ENCODE peak calls at places on chromosomes 11 and 22, in six cellular contexts. W is aorta, Q is thoracic aorta, H is esophagus squamous epithelium, K is fibroblast of lung, U is brain microvascular endothelial cell. S is an unnamed sample.

GRCh38 chr22:45263790-45264269 is 20.9 kb upstream of the UPK3A start:
- DNase-seq in W (peak), Q (no peak), H (no peak), K (peak), U (peak), S (peak)

GRCh38 chr22:46537946-46538815 is 761 bp upstream of the CELSR1 start:
- DNase-seq in W (no peak), Q (no peak), H (no peak), K (peak), U (peak), S (no peak)

GRCh38 chr11:119774180-119774763 is 45.3 kb upstream of the NECTIN1 start:
- DNase-seq in W (no peak), Q (no peak), H (no peak), K (peak), U (no peak), S (no peak)

GRCh38 chr11:3981084-3981633 is 113.4 kb upstream of the RRM1 start:
- DNase-seq in W (no peak), Q (no peak), H (no peak), K (no peak), U (no peak), S (no peak)

GRCh38 chr11:76243157-76243556 is 36.9 kb upstream of the WNT11 start:
- DNase-seq in W (no peak), Q (no peak), H (no peak), K (no peak), U (no peak), S (no peak)

GRCh38 chr11:81359476-81359875 is 1374.2 kb downstream of the FAM181B start:
- DNase-seq in W (no peak), Q (no peak), H (no peak), K (no peak), U (peak), S (peak)

GRCh38 chr11:120702656-120703055 is 191.1 kb downstream of the GRIK4 start:
- DNase-seq in W (no peak), Q (no peak), H (no peak), K (no peak), U (no peak), S (no peak)

GRCh38 chr11:45751430-45751829 is 53.5 kb upstream of the SLC35C1 start:
- DNase-seq in W (no peak), Q (no peak), H (no peak), K (no peak), U (no peak), S (no peak)

GRCh38 chr11:26102325-26102724 is 229.6 kb upstream of the ANO3 start:
- DNase-seq in W (no peak), Q (no peak), H (no peak), K (no peak), U (no peak), S (no peak)

GRCh38 chr11:35035894-35036408 is 103.0 kb upstream of the CD44 start:
- DNase-seq in W (no peak), Q (no peak), H (no peak), K (peak), U (peak), S (peak)

GRCh38 chr11:72439455-72439854 is 5.1 kb upstream of the CLPB start:
- DNase-seq in W (no peak), Q (no peak), H (no peak), K (peak), U (peak), S (peak)

GRCh38 chr11:69301491-69302401 is 7.8 kb downstream of the MYEOV start:
- DNase-seq in W (peak), Q (no peak), H (no peak), K (peak), U (peak), S (peak)

GRCh38 chr11:121494355-121495099 is 41.8 kb upstream of the SORL1-AS1 start:
- DNase-seq in W (no peak), Q (no peak), H (no peak), K (no peak), U (no peak), S (no peak)

GRCh38 chr11:100823360-100823759 is 136.3 kb downstream of the ARHGAP42 start:
- DNase-seq in W (no peak), Q (no peak), H (no peak), K (no peak), U (no peak), S (no peak)

GRCh38 chr22:32355760-32356159 is 1.9 kb upstream of the RFPL3 start:
- DNase-seq in W (no peak), Q (no peak), H (no peak), K (no peak), U (no peak), S (no peak)

GRCh38 chr11:10117709-10118341 is 176.2 kb downstream of the SBF2 start:
- DNase-seq in W (no peak), Q (no peak), H (no peak), K (peak), U (no peak), S (no peak)

GRCh38 chr22:32999039-32999861 is 58.9 kb downstream of the SYN3 start:
- DNase-seq in W (no peak), Q (no peak), H (no peak), K (no peak), U (no peak), S (no peak)

GRCh38 chr11:97756571-97757335 is 1264.0 kb upstream of the CNTN5 start:
- DNase-seq in W (no peak), Q (no peak), H (no peak), K (peak), U (no peak), S (no peak)

GRCh38 chr11:123272565-123272964 is 77.5 kb upstream of the CLMP start:
- DNase-seq in W (no peak), Q (no peak), H (no peak), K (no peak), U (no peak), S (no peak)

GRCh38 chr11:21811572-21811971 is 381.3 kb upstream of the ANO5 start:
- DNase-seq in W (no peak), Q (no peak), H (no peak), K (no peak), U (no peak), S (no peak)

GRCh38 chr22:45216133-45217003 is 24.3 kb downstream of the KIAA0930 start:
- DNase-seq in W (peak), Q (no peak), H (no peak), K (peak), U (peak), S (no peak)

GRCh38 chr22:45296628-45297297 is 12.0 kb downstream of the UPK3A start:
- DNase-seq in W (no peak), Q (no peak), H (no peak), K (no peak), U (no peak), S (no peak)

GRCh38 chr11:44498524-44498923 is 66.9 kb upstream of the CD82 start:
- DNase-seq in W (no peak), Q (no peak), H (no peak), K (no peak), U (no peak), S (peak)

DNA sequence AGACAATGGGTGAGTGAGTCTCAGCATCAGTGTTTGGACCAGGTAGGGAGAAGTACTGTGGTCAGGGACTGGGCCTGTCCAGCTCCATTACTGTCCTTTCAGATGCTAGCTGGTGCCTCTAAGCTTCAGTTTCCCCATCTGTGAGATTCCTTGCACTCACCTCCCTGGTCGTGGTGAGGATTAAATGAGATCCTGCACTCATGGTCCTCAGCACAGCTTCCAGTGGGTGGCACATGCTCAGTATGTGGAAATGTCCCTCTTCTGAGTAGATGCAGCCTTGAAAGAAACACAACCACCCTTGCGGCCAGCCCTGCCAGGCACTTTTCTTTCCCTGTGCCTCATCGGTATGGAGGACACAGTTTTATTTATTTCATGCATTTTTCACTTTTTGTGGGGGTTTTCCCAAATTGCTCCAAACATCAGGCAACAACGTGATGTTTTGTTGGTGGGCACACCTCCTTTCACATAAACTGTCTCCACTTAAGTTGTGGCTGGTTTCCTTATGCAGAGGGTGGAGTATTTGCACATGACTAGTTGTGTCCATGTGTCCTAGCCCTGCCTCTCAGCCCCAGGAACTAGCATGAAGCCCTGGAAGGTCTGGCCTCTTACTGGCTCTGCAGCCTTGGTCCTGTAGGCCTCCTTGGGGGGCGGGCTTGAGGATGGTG is 1.1 kb downstream of the LZTR1 start:
- DNase-seq in W (no peak), Q (no peak), H (no peak), K (no peak), U (no peak), S (no peak)
- H3K4me3 ChIP-seq in W (peak), Q (peak), H (peak), K (peak), U (peak), S (peak)

DNA sequence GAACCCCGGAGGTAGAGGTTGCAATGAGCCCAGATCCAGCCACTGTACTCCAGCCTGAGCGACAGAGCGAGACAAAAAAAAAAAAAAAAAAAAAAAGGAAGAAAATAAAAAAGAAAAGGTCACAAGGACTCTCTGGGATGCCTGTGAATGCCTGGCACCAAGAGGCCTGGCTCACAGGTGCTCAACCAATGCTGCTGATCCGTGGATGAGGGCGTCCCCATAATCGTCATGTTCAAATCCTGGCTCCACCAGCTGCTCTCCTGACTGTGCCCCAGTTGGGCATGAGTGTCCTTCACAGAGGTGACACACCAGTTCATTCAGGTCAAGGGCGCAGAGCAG is 645 bp upstream of the GAS2L1 start:
- DNase-seq in W (no peak), Q (no peak), H (no peak), K (no peak), U (no peak), S (no peak)
- H3K4me3 ChIP-seq in W (no peak), Q (peak), H (peak), K (no peak), U (peak), S (peak)

GRCh38 chr22:37552560-37553163 is 7.6 kb upstream of the CDC42EP1 start:
- DNase-seq in W (peak), Q (no peak), H (no peak), K (peak), U (no peak), S (peak)
- H3K4me3 ChIP-seq in W (no peak), Q (no peak), H (no peak), K (no peak), U (no peak), S (no peak)

GRCh38 chr11:117425679-117426296 is 98.1 kb downstream of the CEP164 start:
- DNase-seq in W (no peak), Q (no peak), H (no peak), K (no peak), U (no peak), S (no peak)

GRCh38 chr11:117426297-117426685 is 98.6 kb downstream of the CEP164 start:
- DNase-seq in W (peak), Q (no peak), H (no peak), K (peak), U (peak), S (peak)

GRCh38 chr11:117426941-117427340 is 99.3 kb downstream of the CEP164 start:
- DNase-seq in W (no peak), Q (no peak), H (no peak), K (no peak), U (no peak), S (no peak)

GRCh38 chr11:117423046-117423575 is 95.5 kb downstream of the CEP164 start:
- DNase-seq in W (no peak), Q (no peak), H (no peak), K (no peak), U (no peak), S (no peak)

GRCh38 chr11:117424781-117425180 is 97.1 kb downstream of the CEP164 start:
- DNase-seq in W (no peak), Q (no peak), H (no peak), K (no peak), U (peak), S (no peak)
- H3K4me3 ChIP-seq in W (no peak), Q (no peak), H (no peak), K (no peak), U (no peak), S (no peak)

GRCh38 chr11:108218912-108219783 is 3.3 kb downstream of the NPAT start:
- DNase-seq in W (no peak), Q (no peak), H (no peak), K (no peak), U (no peak), S (no peak)
- H3K4me3 ChIP-seq in W (no peak), Q (no peak), H (no peak), K (no peak), U (no peak), S (no peak)

GRCh38 chr22:49657974-49658550 is 169.6 kb downstream of the BRD1 start:
- DNase-seq in W (peak), Q (no peak), H (no peak), K (no peak), U (no peak), S (no peak)
- H3K4me3 ChIP-seq in W (no peak), Q (peak), H (no peak), K (no peak), U (no peak), S (no peak)

DNA sequence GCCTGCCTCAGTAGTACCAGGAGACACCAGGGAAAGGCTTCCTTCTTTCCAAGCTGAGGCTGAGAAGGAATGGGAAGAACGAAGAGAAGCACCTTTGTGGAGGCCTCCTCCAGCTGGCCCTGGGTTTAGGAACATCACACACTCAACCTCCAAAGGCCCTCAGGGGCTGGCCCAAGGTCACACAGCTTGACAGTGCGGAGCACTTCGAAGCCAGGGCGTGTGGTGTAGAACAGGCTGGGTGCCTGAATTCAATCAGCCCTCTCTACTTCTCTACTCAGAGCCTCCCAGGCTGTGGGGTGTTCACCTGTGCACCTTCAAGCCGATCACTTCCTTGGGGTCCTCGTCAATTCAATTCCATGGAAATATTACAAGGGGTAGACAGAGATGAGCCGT is 719 bp upstream of the CSDC2 start:
- DNase-seq in W (no peak), Q (no peak), H (no peak), K (no peak), U (no peak), S (no peak)
- H3K4me3 ChIP-seq in W (peak), Q (peak), H (no peak), K (peak), U (no peak), S (no peak)

GRCh38 chr22:44182591-44183588 is 2.2 kb downstream of the PARVG start:
- DNase-seq in W (peak), Q (no peak), H (no peak), K (no peak), U (no peak), S (no peak)

GRCh38 chr22:44179989-44180705 is 578 bp upstream of the PARVG start:
- DNase-seq in W (no peak), Q (no peak), H (no peak), K (no peak), U (no peak), S (no peak)

GRCh38 chr22:44181912-44182590 is 1.3 kb downstream of the PARVG start:
- DNase-seq in W (peak), Q (no peak), H (no peak), K (no peak), U (no peak), S (no peak)

GRCh38 chr22:44180706-44181032 is at the start of gene PARVG:
- DNase-seq in W (no peak), Q (no peak), H (no peak), K (no peak), U (no peak), S (no peak)

GRCh38 chr22:44181033-44181911 is 547 bp downstream of the PARVG start:
- DNase-seq in W (peak), Q (no peak), H (no peak), K (peak), U (no peak), S (no peak)
- H3K4me3 ChIP-seq in W (no peak), Q (peak), H (peak), K (no peak), U (no peak), S (no peak)

DNA sequence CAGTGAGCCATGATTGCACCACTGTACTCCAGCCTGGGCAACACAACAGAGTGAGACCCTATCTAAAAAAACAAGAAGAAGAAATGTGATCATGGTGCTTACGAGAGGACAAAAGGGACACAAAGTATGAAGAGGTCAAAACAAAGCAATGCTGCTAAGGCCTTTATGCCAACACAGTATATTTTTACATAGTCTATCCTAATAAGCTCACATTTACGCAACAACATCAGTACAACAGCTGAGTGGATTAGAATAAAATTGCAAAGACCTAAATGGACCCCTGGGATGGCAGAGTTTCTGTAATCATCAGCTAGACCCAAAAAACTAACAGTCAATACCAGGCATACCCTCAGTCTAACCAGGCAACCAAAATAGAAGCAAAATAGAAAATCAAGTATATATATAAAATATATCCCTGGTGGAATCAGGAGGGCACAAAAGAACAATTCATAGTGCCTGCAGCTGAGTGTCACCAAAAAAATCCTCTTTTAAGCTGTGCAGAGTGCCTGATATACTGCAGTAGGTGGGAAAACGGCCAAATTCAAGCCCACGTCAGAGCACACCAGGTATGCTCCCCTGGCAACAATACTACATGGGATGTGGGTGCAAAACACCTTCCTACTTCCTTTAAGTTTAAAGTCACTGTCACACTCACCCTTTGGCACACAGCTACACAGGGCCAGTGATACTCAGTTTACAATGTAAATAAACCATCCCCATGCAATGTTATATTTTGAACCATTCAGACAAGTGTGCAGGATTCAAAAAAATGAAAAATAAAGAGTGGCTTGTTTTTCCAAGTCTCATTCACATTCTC is 57.8 kb downstream of the RBFOX2 start:
- DNase-seq in W (no peak), Q (no peak), H (no peak), K (peak), U (no peak), S (no peak)
- H3K4me3 ChIP-seq in W (no peak), Q (no peak), H (no peak), K (peak), U (no peak), S (no peak)

GRCh38 chr22:50314081-50314454 is 6.6 kb upstream of the PLXNB2 start:
- DNase-seq in W (no peak), Q (no peak), H (no peak), K (no peak), U (no peak), S (no peak)
- H3K4me3 ChIP-seq in W (no peak), Q (peak), H (no peak), K (no peak), U (no peak), S (no peak)